ENCODE peak calls at places on chromosomes 12 and 14, in ten cellular contexts. K is psoas muscle; Y is naive thymus-derived CD4-positive, alpha-beta T cell; I is neuronal stem cell; V is IMR-90; R is CD4-positive, CD25-positive, alpha-beta regulatory T cell; F is kidney; L is spleen; M is endothelial cell of umbilical vein; D is right atrium auricular region. T is an unnamed sample.

GRCh38 chr14:100271247-100271939 is 32.4 kb downstream of the YY1 start:
- DNase-seq in K (no peak), Y (no peak), I (no peak), V (no peak), R (peak), F (no peak), L (no peak), M (peak), D (no peak), T (no peak)

GRCh38 chr14:91009501-91010152 is 50.8 kb downstream of the RPS6KA5 start:
- DNase-seq in K (no peak), Y (peak), I (no peak), V (no peak), R (peak), F (no peak), L (no peak), M (no peak), D (no peak), T (no peak)

GRCh38 chr12:15037091-15037723 is 64.4 kb downstream of the PDE6H start:
- DNase-seq in K (no peak), Y (no peak), I (no peak), V (no peak), R (no peak), F (no peak), L (no peak), M (no peak), D (no peak), T (no peak)

GRCh38 chr12:24600996-24601395 is 347.9 kb downstream of the BCAT1 start:
- DNase-seq in K (no peak), Y (no peak), I (no peak), V (peak), R (no peak), F (no peak), L (no peak), M (peak), D (no peak), T (no peak)

GRCh38 chr12:89225808-89226368 is 126.4 kb downstream of the DUSP6 start:
- DNase-seq in K (no peak), Y (no peak), I (no peak), V (peak), R (peak), F (no peak), L (no peak), M (peak), D (peak), T (no peak)

GRCh38 chr12:85440273-85440672 is 160.3 kb downstream of the ALX1 start:
- DNase-seq in K (no peak), Y (no peak), I (no peak), V (no peak), R (no peak), F (no peak), L (no peak), M (no peak), D (no peak), T (no peak)

GRCh38 chr14:64117671-64118402 is 176.3 kb downstream of the ESR2 start:
- DNase-seq in K (peak), Y (no peak), I (no peak), V (peak), R (no peak), F (peak), L (no peak), M (no peak), D (peak), T (no peak)

GRCh38 chr14:25351269-25351668 is 301.3 kb upstream of the STXBP6 start:
- DNase-seq in K (no peak), Y (no peak), I (no peak), V (no peak), R (no peak), F (no peak), L (no peak), M (no peak), D (no peak), T (no peak)

GRCh38 chr14:92033912-92034687 is 5.8 kb downstream of the TRIP11 start:
- DNase-seq in K (no peak), Y (no peak), I (no peak), V (no peak), R (no peak), F (no peak), L (no peak), M (no peak), D (no peak), T (no peak)

GRCh38 chr14:81423504-81423903 is 23.4 kb upstream of the STON2 start:
- DNase-seq in K (peak), Y (no peak), I (no peak), V (no peak), R (no peak), F (peak), L (no peak), M (no peak), D (no peak), T (peak)

DNA sequence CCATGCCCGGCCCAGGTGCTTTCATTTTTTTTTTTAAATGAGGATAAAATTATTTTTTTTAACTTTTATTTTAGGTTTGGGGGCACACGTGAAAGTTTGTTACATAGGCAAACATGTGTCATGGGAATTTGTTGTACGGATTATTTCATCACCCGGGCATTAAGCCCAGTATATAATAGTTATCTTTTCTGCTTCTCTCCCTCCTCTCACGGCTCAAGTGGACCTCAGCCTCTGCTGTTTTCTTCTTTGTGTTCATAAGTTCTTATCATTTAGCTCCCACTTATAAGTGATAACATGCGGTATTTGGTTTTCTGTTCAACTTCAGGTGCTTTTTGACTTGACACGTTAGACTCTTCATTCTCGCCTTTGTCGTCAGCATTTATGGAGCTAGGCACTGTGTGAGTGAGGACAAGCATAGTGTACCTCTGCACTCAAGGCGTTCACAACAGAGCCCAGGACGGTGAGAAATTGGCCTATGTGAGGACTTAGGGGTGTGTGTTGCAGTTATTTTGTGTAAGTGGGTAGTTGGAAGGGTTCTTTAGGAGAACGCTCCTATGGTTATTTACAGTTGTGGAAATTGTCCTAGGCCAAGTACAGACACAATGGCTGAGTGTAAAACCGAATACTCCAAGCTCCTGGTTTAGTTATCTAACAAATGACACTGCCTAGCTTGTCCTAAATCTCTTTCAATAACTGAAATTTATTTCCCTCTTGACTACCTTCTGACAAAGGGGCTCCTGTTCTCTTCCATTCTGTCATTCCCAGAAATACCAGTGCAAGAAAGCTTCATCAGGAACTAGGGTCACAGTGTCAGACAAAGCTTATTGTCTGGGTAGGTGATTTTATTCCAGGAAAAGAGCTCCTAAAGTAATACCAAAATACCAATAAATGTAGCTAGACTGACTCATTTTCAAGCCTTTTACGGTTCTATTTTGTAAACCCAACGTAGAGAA is 200.5 kb upstream of the PRICKLE1 start:
- DNase-seq in K (no peak), Y (no peak), I (no peak), V (no peak), R (no peak), F (no peak), L (no peak), M (peak), D (no peak), T (no peak)
- H3K27ac ChIP-seq in K (no peak), Y (no peak), I (peak), V (no peak), R (no peak), F (no peak), L (no peak), M (peak), D (peak), T (no peak)

GRCh38 chr14:35050652-35051051 is 4.6 kb downstream of the FAM177A1 start:
- DNase-seq in K (no peak), Y (no peak), I (no peak), V (peak), R (no peak), F (no peak), L (no peak), M (peak), D (no peak), T (no peak)
- H3K27ac ChIP-seq in K (peak), Y (no peak), I (no peak), V (peak), R (no peak), F (no peak), L (no peak), M (peak), D (peak), T (peak)

GRCh38 chr14:103700753-103701490 is 14.3 kb downstream of the XRCC3 start:
- DNase-seq in K (peak), Y (no peak), I (no peak), V (no peak), R (no peak), F (peak), L (peak), M (no peak), D (no peak), T (no peak)

GRCh38 chr14:103698380-103699260 is 16.6 kb downstream of the XRCC3 start:
- DNase-seq in K (peak), Y (no peak), I (no peak), V (no peak), R (no peak), F (peak), L (peak), M (no peak), D (no peak), T (peak)

GRCh38 chr14:103702095-103702494 is 13.2 kb downstream of the XRCC3 start:
- DNase-seq in K (peak), Y (no peak), I (no peak), V (no peak), R (no peak), F (no peak), L (peak), M (no peak), D (no peak), T (no peak)

GRCh38 chr14:103699261-103699661 is 16.0 kb downstream of the XRCC3 start:
- DNase-seq in K (peak), Y (no peak), I (no peak), V (no peak), R (no peak), F (peak), L (no peak), M (no peak), D (no peak), T (peak)

GRCh38 chr14:103699901-103700752 is 15.1 kb downstream of the XRCC3 start:
- DNase-seq in K (peak), Y (no peak), I (no peak), V (no peak), R (no peak), F (peak), L (peak), M (no peak), D (no peak), T (peak)
- H3K27ac ChIP-seq in K (peak), Y (no peak), I (no peak), V (no peak), R (no peak), F (no peak), L (no peak), M (no peak), D (no peak), T (no peak)

DNA sequence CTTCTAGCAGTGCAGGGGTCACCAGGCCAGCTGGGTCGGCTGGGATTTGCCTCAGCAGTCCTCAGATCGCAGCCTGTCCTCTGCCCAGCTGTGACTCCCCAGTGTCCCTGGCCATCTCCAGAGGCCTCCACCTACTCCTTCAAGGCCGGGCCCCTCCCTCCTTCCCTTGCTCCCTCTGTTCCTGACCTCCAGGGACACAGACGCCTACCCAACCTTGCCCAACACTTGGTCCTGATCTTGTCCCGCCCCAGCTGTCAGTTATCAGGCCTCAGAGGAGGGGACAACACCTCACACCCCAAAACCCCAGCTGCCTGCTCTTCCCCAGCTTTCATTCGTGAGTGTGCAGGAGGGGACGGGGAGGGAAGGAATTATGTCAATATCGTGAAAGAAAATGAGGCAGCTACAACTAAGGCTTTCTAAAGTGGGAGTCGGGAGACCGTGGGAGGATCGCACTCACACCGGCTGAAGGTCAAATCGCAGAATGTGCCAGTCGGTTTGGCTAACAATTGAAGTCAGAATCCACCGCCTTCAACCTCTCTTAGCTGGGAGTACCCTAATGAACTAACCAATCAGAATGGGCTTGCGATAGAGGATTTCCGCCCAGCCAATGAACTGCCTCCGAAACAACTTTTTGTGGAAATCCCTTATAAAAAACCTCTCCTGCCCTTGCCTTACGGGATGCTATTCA is 9.4 kb upstream of the PLBD2 start:
- DNase-seq in K (no peak), Y (no peak), I (no peak), V (no peak), R (no peak), F (no peak), L (no peak), M (no peak), D (no peak), T (no peak)
- H3K27ac ChIP-seq in K (no peak), Y (no peak), I (no peak), V (no peak), R (no peak), F (no peak), L (no peak), M (no peak), D (no peak), T (no peak)

GRCh38 chr12:57896139-57896436 is 45.3 kb upstream of the ATP23 start:
- DNase-seq in K (no peak), Y (no peak), I (no peak), V (no peak), R (no peak), F (no peak), L (no peak), M (no peak), D (no peak), T (no peak)
- H3K27ac ChIP-seq in K (peak), Y (peak), I (no peak), V (peak), R (peak), F (peak), L (peak), M (peak), D (peak), T (peak)

GRCh38 chr14:96139879-96140278 is 64.8 kb upstream of the BDKRB2 start:
- DNase-seq in K (no peak), Y (no peak), I (no peak), V (peak), R (no peak), F (no peak), L (no peak), M (no peak), D (no peak), T (no peak)
- H3K27ac ChIP-seq in K (no peak), Y (no peak), I (no peak), V (no peak), R (no peak), F (no peak), L (no peak), M (no peak), D (no peak), T (no peak)

GRCh38 chr12:2108166-2108565 is 55.4 kb downstream of the CACNA1C start:
- DNase-seq in K (no peak), Y (no peak), I (no peak), V (no peak), R (no peak), F (no peak), L (no peak), M (no peak), D (no peak), T (no peak)
- H3K27ac ChIP-seq in K (no peak), Y (no peak), I (no peak), V (no peak), R (no peak), F (no peak), L (no peak), M (no peak), D (peak), T (no peak)